ENCODE peak calls at places on chromosomes 1 and 21, in five cellular contexts. G is coronary artery, E is ACHN, F is AG04450, R is fibroblast of lung. C is an unnamed sample.

GRCh38 chr1:12148160-12148957 is 18.4 kb upstream of the TNFRSF1B start:
- DNase-seq in G (no peak), E (no peak), F (no peak), R (peak), C (no peak)

GRCh38 chr1:231163831-231164427 is 2.1 kb downstream of the TRIM67 start:
- DNase-seq in G (no peak), E (no peak), F (no peak), R (no peak), C (no peak)

GRCh38 chr1:47568763-47569162 is 130.9 kb downstream of the FOXD2 start:
- DNase-seq in G (no peak), E (no peak), F (no peak), R (no peak), C (no peak)

GRCh38 chr1:110675060-110675791 is 486 bp upstream of the KCNA3 start:
- DNase-seq in G (no peak), E (no peak), F (no peak), R (no peak), C (no peak)

GRCh38 chr1:155466617-155466972 is 96.0 kb downstream of the ASH1L start:
- DNase-seq in G (no peak), E (no peak), F (no peak), R (no peak), C (no peak)

GRCh38 chr1:1013922-1014617 is 773 bp downstream of the ISG15 start:
- DNase-seq in G (no peak), E (no peak), F (no peak), R (no peak), C (no peak)

GRCh38 chr21:14900058-14900457 is 164.7 kb downstream of the NRIP1 start:
- DNase-seq in G (no peak), E (peak), F (no peak), R (peak), C (peak)

GRCh38 chr1:244053831-244054230 is 2.7 kb downstream of the ZBTB18 start:
- DNase-seq in G (no peak), E (peak), F (no peak), R (no peak), C (no peak)

GRCh38 chr1:206439205-206439604 is 31.1 kb upstream of the IKBKE start:
- DNase-seq in G (no peak), E (no peak), F (no peak), R (no peak), C (no peak)

GRCh38 chr1:17624540-17625256 is 85.2 kb downstream of the ARHGEF10L start:
- DNase-seq in G (peak), E (peak), F (no peak), R (peak), C (peak)

GRCh38 chr21:46498335-46499050 is 39.8 kb downstream of the DIP2A start:
- DNase-seq in G (no peak), E (peak), F (no peak), R (peak), C (peak)

GRCh38 chr1:110281363-110282290 is 57.5 kb upstream of the RBM15 start:
- DNase-seq in G (peak), E (no peak), F (no peak), R (no peak), C (no peak)

GRCh38 chr1:233343262-233343661 is 15.7 kb downstream of the MAP3K21 start:
- DNase-seq in G (no peak), E (peak), F (no peak), R (no peak), C (no peak)

GRCh38 chr1:179298952-179299351 is 5.4 kb downstream of the SOAT1 start:
- DNase-seq in G (no peak), E (no peak), F (no peak), R (no peak), C (no peak)

GRCh38 chr21:35314896-35315582 is 265.9 kb upstream of the RUNX1 start:
- DNase-seq in G (no peak), E (no peak), F (no peak), R (peak), C (no peak)

GRCh38 chr1:34762474-34763141 is 3.1 kb downstream of the GJB4 start:
- DNase-seq in G (no peak), E (no peak), F (no peak), R (no peak), C (no peak)

GRCh38 chr1:12453400-12454343 is 164.3 kb downstream of the DHRS3 start:
- DNase-seq in G (no peak), E (no peak), F (no peak), R (no peak), C (no peak)

GRCh38 chr1:24180676-24181075 is 6.4 kb downstream of the IFNLR1 start:
- DNase-seq in G (no peak), E (no peak), F (no peak), R (no peak), C (no peak)

GRCh38 chr1:115314765-115315164 is 23.3 kb downstream of the NGF start:
- DNase-seq in G (no peak), E (no peak), F (peak), R (peak), C (peak)

GRCh38 chr1:27954186-27954585 is 5.6 kb upstream of the XKR8 start:
- DNase-seq in G (no peak), E (no peak), F (no peak), R (no peak), C (no peak)

GRCh38 chr1:201422436-201423030 is 1.0 kb upstream of the TNNI1 start:
- DNase-seq in G (no peak), E (no peak), F (no peak), R (no peak), C (no peak)

GRCh38 chr1:28062806-28063205 is 25.6 kb downstream of the EYA3 start:
- DNase-seq in G (no peak), E (no peak), F (no peak), R (peak), C (peak)

GRCh38 chr1:183806086-183806485 is 1.2 kb downstream of the RGL1 start:
- DNase-seq in G (no peak), E (peak), F (no peak), R (peak), C (no peak)

GRCh38 chr1:188164459-188164858 is 1335.7 kb downstream of the PLA2G4A start:
- DNase-seq in G (no peak), E (no peak), F (no peak), R (no peak), C (no peak)

GRCh38 chr1:87169250-87169910 is 159.3 kb upstream of the LMO4 start:
- DNase-seq in G (no peak), E (no peak), F (no peak), R (peak), C (no peak)

GRCh38 chr1:151823175-151823574 is 8.4 kb downstream of the RORC start:
- DNase-seq in G (no peak), E (no peak), F (no peak), R (no peak), C (no peak)

GRCh38 chr1:162294015-162294414 is 82.6 kb downstream of the SPATA46 start:
- DNase-seq in G (no peak), E (no peak), F (no peak), R (no peak), C (no peak)

GRCh38 chr1:216937491-216937890 is 214.3 kb upstream of the ESRRG start:
- DNase-seq in G (no peak), E (no peak), F (no peak), R (no peak), C (no peak)